ENCODE peak calls at places on chromosomes 7 and 10, in six cellular contexts. Z, D, P, E, V and O are unnamed samples.

GRCh38 chr7:27182285-27182827 is 2.7 kb downstream of the HOXA11 start:
- DNase-seq in Z (no peak), D (no peak), P (no peak), E (no peak), V (no peak), O (no peak)

GRCh38 chr7:23332881-23333612 is 33.9 kb downstream of the MALSU1 start:
- DNase-seq in Z (peak), D (no peak), P (no peak), E (peak), V (no peak), O (no peak)

GRCh38 chr7:5677538-5678294 is 103.7 kb downstream of the RNF216 start:
- DNase-seq in Z (peak), D (peak), P (peak), E (peak), V (peak), O (peak)

GRCh38 chr7:30861612-30862011 is 50.0 kb upstream of the AQP1 start:
- DNase-seq in Z (no peak), D (no peak), P (no peak), E (no peak), V (no peak), O (no peak)

GRCh38 chr10:79090134-79090803 is 21.5 kb downstream of the ZMIZ1 start:
- DNase-seq in Z (no peak), D (peak), P (no peak), E (no peak), V (no peak), O (no peak)

GRCh38 chr7:138316421-138317043 is 143.5 kb upstream of the TRIM24 start:
- DNase-seq in Z (no peak), D (no peak), P (peak), E (no peak), V (no peak), O (no peak)

GRCh38 chr7:159095979-159096411 is 48.7 kb downstream of the VIPR2 start:
- DNase-seq in Z (no peak), D (no peak), P (no peak), E (peak), V (no peak), O (no peak)

GRCh38 chr7:131284702-131285419 is 42.8 kb upstream of the MKLN1 start:
- DNase-seq in Z (no peak), D (peak), P (no peak), E (peak), V (peak), O (peak)

GRCh38 chr7:123022576-123022975 is 27.1 kb upstream of the TAS2R16 start:
- DNase-seq in Z (no peak), D (no peak), P (no peak), E (no peak), V (no peak), O (no peak)

GRCh38 chr10:16835223-16835622 is 18.0 kb upstream of the RSU1 start:
- DNase-seq in Z (no peak), D (no peak), P (no peak), E (no peak), V (no peak), O (no peak)

GRCh38 chr10:74223755-74224530 is 72.9 kb downstream of the ADK start:
- DNase-seq in Z (no peak), D (no peak), P (no peak), E (no peak), V (no peak), O (no peak)

GRCh38 chr10:36094091-36094490 is 452.0 kb upstream of the FZD8 start:
- DNase-seq in Z (no peak), D (no peak), P (no peak), E (no peak), V (no peak), O (no peak)

GRCh38 chr10:61896854-61897661 is 4.4 kb upstream of the ARID5B start:
- DNase-seq in Z (peak), D (peak), P (peak), E (peak), V (peak), O (peak)

GRCh38 chr7:6416516-6417145 is 31.1 kb downstream of the DAGLB start:
- DNase-seq in Z (no peak), D (no peak), P (no peak), E (no peak), V (no peak), O (no peak)

GRCh38 chr7:16603633-16604032 is 41.9 kb downstream of the ANKMY2 start:
- DNase-seq in Z (no peak), D (no peak), P (no peak), E (no peak), V (no peak), O (no peak)

GRCh38 chr10:91798736-91799579 is 732 bp downstream of the TNKS2 start:
- DNase-seq in Z (no peak), D (no peak), P (peak), E (peak), V (peak), O (peak)

GRCh38 chr7:1691096-1691495 is 21.0 kb downstream of the ELFN1 start:
- DNase-seq in Z (peak), D (no peak), P (no peak), E (peak), V (no peak), O (no peak)

GRCh38 chr10:124205432-124205831 is 112.0 kb upstream of the CHST15 start:
- DNase-seq in Z (no peak), D (no peak), P (no peak), E (no peak), V (no peak), O (no peak)